ENCODE peak calls at places on chromosomes 12 and 14, in four cellular contexts. G is thoracic aorta, S is AG04450, E is progenitor cell of endocrine pancreas. P is an unnamed sample.
A peak's percentile ranks its signal among the peaks of the same experiment; 100 is the strongest.

GRCh38 chr14:58353516-58354299 is 42.0 kb upstream of the TOMM20L start:
- DNase-seq in G (no peak), S (no peak), E (no peak), P (no peak)

GRCh38 chr12:109449845-109450532 is 27.1 kb downstream of the KCTD10 start:
- DNase-seq in G (no peak), S (no peak), E (no peak), P (no peak)

GRCh38 chr14:34199585-34199984 is 248.7 kb upstream of the EGLN3 start:
- DNase-seq in G (no peak), S (no peak), E (no peak), P (no peak)

GRCh38 chr12:26233620-26234019 is 38.2 kb downstream of the SSPN start:
- DNase-seq in G (no peak), S (peak; percentile 15), E (no peak), P (no peak)

GRCh38 chr14:102183922-102184677 is 44.4 kb downstream of the WDR20 start:
- DNase-seq in G (no peak), S (no peak), E (no peak), P (no peak)

GRCh38 chr14:48398675-48399282 is 723.4 kb upstream of the MDGA2 start:
- DNase-seq in G (no peak), S (no peak), E (no peak), P (no peak)

GRCh38 chr12:49189731-49190314 is 943 bp upstream of the TUBA1A start:
- DNase-seq in G (no peak), S (no peak), E (no peak), P (no peak)

GRCh38 chr12:102955926-102956737 is 1.3 kb upstream of the ASCL1 start:
- DNase-seq in G (no peak), S (no peak), E (no peak), P (no peak)

GRCh38 chr14:92386165-92386564 is 63.2 kb downstream of the SLC24A4 start:
- DNase-seq in G (no peak), S (no peak), E (no peak), P (no peak)

GRCh38 chr12:77179515-77179914 is 114.1 kb upstream of the E2F7 start:
- DNase-seq in G (no peak), S (no peak), E (no peak), P (no peak)

GRCh38 chr14:23951590-23952143 is 1.9 kb upstream of the DHRS4 start:
- DNase-seq in G (no peak), S (no peak), E (no peak), P (no peak)
- TF ChIP-seq CTCF in G (no peak), S (no peak), E (peak; percentile 21), P (no peak)

DNA sequence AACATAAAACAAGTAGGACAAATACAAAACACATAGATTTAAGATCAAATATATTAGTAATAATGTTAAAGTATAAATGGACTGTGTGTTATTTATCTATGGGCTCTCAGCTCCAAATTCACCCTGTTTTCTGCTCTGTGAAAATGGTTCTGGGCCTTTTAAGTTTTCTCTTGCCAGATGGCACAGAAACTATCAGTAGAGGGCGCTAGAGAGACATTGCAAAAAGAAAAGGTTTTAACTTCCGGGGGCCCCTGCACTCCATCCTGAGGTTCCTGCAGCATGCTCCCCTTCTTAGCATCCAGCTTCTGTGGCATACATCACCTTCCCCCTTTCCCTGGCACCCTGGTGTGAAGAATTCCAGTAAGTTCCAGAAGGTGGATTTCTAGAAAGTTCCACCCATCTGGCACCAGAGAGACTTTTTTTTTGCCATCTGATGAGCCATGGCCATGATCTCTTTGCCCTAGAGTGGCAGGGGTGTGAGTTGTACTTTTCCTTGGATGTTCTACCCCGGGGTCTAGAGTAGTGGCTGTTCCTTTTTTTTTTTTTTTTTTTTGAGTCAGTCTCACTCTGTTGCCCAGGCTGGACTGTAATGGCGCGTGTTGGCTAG is 29.3 kb downstream of the ZCRB1 start:
- DNase-seq in G (no peak), S (no peak), E (no peak), P (no peak)
- TF ChIP-seq CTCF in G (no peak), S (peak; percentile 34), E (peak; percentile 42), P (no peak)

GRCh38 chr14:69325646-69326265 is 65.8 kb downstream of the GALNT16 start:
- DNase-seq in G (no peak), S (no peak), E (no peak), P (no peak)
- TF ChIP-seq CTCF in G (no peak), S (peak; percentile 14), E (peak; percentile 19), P (no peak)

DNA sequence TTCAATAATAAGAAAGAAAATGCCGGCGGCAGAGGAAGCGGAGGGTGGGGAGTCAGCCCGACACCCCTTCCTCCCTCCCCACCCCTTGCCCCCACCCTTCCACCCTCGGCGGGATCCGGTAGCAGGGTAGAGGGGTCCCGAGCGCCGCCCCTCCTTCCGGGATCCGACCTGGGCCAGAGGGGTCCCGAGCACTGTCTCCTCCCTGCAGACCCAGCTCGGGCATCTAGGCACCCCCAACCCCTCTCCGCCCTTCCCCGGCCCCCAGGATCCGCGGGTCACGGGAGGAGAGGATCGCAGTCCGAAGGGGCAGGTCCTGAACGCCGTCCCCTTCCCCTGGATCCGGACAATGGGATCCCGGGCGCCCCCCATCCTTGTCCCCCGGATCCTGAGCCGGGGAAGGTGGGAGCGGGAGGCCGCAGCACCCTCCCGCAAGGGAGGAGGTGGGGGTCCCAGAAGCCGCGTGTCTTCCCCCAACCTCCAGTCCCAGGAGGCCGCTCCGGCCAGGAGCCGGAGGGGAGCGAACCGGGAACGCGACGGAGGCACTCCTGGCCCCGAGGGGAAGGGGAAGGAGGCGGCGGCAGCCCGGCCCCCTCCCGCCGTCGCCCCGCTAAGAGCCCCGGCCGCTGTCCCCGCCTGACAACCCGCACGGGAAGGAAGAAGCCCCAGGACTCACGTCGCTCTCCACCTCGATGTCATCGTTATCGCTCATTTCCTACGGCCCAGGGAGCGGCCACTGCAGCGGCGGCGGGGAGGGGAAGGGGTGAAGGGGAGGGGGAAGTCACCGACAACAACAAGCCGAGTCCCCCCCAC is 481 bp downstream of the MAX start:
- DNase-seq in G (no peak), S (no peak), E (peak; percentile 31), P (no peak)
- TF ChIP-seq CTCF in G (no peak), S (no peak), E (no peak), P (no peak)

GRCh38 chr14:32561520-32561919 is 232.4 kb downstream of the AKAP6 start:
- DNase-seq in G (no peak), S (no peak), E (no peak), P (no peak)

GRCh38 chr14:32559595-32559994 is 230.5 kb downstream of the AKAP6 start:
- DNase-seq in G (no peak), S (no peak), E (no peak), P (no peak)

GRCh38 chr14:32559048-32559447 is 229.9 kb downstream of the AKAP6 start:
- DNase-seq in G (no peak), S (no peak), E (no peak), P (no peak)

GRCh38 chr14:32564591-32564990 is 235.5 kb downstream of the AKAP6 start:
- DNase-seq in G (no peak), S (no peak), E (no peak), P (no peak)

DNA sequence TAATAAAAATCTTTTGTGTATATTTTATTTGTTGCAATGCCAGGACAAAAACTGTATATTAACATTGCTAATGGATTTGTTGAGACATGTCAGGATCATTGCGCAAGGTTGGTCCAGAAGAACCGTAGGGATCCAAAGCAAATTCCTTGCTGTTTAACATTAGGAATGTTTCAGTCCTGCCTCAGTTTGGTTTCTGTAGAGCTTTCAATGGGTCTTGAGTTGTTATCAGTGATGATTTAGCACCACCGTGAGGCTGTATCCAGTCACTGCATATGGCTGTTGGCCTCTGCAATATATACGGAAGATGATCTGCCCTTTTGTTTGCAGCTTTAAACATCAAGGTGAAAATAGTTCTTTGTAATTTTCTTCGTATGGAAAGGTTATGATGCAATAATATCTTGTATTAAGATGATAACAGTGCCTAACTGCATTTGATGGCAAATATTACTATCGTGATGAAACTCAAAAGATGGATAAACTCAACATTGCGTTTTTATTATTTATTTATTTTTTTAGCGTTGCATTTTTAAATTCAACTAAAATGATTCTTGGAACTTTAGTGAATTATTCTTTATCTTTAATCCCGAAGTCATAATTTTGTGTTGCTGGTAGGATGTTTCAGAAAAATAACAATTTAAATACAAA is 231.2 kb downstream of the AKAP6 start:
- DNase-seq in G (no peak), S (peak; percentile 71), E (peak; percentile 24), P (no peak)
- TF ChIP-seq CTCF in G (peak; percentile 83), S (peak; percentile 95), E (peak; percentile 92), P (peak; percentile 65)

DNA sequence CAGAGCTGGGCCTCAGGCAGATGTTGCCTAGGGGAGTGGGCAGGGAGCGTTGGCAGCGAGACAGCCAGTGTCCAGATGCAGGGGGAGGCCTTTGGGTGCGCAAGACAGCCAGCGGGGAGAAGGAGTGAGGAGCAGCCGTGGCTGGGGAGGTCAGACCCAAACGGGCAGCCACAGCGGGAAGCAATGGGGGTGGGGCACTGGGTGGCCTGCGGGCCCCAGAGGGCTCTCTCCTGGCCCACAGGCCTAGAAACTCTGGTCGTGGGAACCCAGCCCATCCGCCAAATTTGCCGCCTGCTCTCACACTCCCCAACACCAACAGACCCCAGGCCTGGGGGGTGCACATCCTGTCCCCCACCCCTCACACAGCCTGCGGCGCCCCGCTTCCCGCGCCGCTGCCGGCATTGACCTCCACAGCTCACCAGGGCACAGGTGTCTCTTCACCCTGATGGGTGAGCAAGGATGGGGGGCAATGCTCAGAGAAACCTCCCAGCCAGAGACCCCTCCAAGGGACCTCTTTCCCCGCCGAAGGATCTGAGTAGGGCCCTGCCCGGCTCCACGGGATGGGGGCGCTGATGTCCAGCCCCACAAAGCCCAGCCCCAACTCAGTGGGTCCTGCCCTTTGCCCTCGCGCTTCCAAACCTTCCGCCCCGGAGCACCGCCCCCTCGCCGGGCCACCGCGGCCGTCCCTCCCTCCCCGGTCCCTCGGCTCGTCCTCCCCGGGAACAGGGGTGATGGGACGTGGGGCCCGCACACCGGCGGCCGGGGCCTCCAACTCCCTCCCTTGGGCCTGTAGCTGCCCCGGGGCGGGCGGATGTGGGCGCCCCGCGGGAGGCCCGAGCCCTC is 781 bp downstream of the HDAC7 start:
- DNase-seq in G (no peak), S (no peak), E (peak; percentile 53), P (no peak)
- TF ChIP-seq CTCF in G (no peak), S (peak; percentile 34), E (peak; percentile 51), P (no peak)

DNA sequence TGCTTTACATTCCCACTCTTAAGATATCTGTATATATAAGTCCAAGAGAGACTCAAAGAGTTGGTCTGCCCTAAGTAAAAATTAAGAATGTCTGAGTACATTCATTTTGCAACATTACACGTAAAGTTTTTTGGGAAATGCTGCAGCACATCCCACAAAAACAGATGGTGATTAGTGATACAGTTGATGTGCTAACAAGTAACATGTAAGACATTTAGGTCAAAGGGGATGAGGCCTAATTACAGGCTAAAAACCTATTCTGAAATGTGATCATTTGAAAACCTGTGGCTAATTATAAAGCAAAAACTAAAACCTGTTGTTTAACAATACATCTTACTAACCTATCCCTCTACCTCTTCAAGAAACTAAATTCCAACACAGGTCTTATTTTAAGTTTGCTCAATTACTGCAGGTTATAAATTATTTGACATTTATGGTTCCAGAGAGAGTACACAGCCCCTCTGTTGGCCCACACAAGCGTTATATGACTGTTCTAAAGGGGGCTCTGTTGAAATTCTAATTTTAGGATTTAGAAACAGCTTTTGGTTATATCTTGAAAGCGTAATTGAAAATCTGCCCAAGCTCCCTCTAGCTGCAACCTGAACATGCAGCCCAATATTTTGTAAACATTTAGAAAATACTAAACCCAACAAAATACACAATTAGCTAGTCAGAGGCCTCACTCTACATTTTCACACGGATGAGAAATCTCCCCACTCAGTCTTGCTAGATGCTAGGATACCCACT is 42.9 kb downstream of the BRAP start:
- DNase-seq in G (no peak), S (no peak), E (no peak), P (no peak)
- TF ChIP-seq CTCF in G (no peak), S (peak; percentile 50), E (no peak), P (no peak)